ENCODE peak calls at places on chromosomes 11 and 22, in eight cellular contexts. K is lung, H is H9, I is tibial nerve, P is psoas muscle, Y is spleen, Z is AG09319, X is astrocyte of the cerebellum. E is an unnamed sample.
A peak's percentile ranks its signal among the peaks of the same experiment; 100 is the strongest.

GRCh38 chr11:66884443-66884842 is 27.6 kb downstream of the LRFN4 start:
- DNase-seq in K (no peak), H (no peak), I (no peak), P (no peak), Y (no peak), Z (no peak), X (no peak), E (no peak)

GRCh38 chr11:17386331-17387084 is 2.0 kb downstream of the KCNJ11 start:
- DNase-seq in K (peak; percentile 58), H (peak; percentile 75), I (no peak), P (peak; percentile 91), Y (peak; percentile 78), Z (no peak), X (no peak), E (no peak)

GRCh38 chr11:10727259-10727851 is 23.7 kb upstream of the CTR9 start:
- DNase-seq in K (no peak), H (no peak), I (no peak), P (no peak), Y (no peak), Z (no peak), X (no peak), E (no peak)

GRCh38 chr11:115498354-115498753 is 5.9 kb downstream of the CADM1 start:
- DNase-seq in K (no peak), H (no peak), I (no peak), P (no peak), Y (no peak), Z (no peak), X (no peak), E (no peak)

GRCh38 chr11:33747969-33748368 is 11.7 kb upstream of the CD59 start:
- DNase-seq in K (no peak), H (no peak), I (no peak), P (no peak), Y (no peak), Z (no peak), X (peak; percentile 55), E (no peak)

GRCh38 chr11:69373251-69373635 is 79.3 kb downstream of the MYEOV start:
- DNase-seq in K (no peak), H (peak; percentile 8), I (no peak), P (no peak), Y (no peak), Z (no peak), X (no peak), E (peak; percentile 1)

GRCh38 chr22:31477329-31477728 is 12.3 kb downstream of the EIF4ENIF1 start:
- DNase-seq in K (no peak), H (no peak), I (no peak), P (no peak), Y (no peak), Z (no peak), X (no peak), E (no peak)

GRCh38 chr11:126834149-126834548 is 166.4 kb downstream of the KIRREL3 start:
- DNase-seq in K (no peak), H (no peak), I (peak; percentile 23), P (no peak), Y (no peak), Z (peak; percentile 76), X (peak; percentile 79), E (no peak)

GRCh38 chr22:50306753-50307749 is at the start of gene PLXNB2:
- DNase-seq in K (peak; percentile 80), H (peak; percentile 65), I (peak; percentile 60), P (peak; percentile 88), Y (no peak), Z (peak; percentile 61), X (peak; percentile 39), E (no peak)

DNA sequence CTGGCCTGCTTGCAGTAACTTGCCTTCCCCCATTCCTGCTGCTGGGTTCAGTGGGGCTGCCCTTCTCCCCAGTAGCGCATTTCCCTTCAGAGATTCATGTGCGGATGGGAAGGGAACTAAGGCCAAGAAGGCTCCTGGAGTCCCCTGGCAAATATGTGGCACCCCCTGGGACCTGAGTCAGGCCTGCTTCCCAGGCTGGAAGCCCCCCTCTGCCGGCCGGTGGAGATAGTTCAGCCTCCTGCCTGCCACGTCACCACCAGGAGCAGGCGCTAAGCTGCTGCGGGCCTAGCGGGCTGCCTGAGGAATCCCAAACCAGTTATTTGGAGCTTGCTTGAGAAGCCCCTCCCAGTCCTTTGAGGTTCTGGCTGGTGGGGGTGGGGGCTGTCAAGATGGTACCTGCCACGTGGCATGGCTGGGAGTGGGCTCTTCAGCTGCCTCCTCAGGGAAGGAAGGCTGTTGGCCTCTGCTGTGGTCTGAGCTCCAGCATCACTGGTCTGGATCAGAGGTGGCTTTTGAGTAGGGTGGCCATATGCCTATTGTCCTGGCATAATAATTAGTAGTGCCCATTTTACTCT is 2.0 kb downstream of the SERPINH1 start:
- DNase-seq in K (no peak), H (peak; percentile 94), I (peak; percentile 39), P (peak; percentile 80), Y (no peak), Z (no peak), X (peak; percentile 65), E (no peak)
- TF ChIP-seq CTCF in K (no peak), H (peak; percentile 70), I (peak; percentile 47), P (peak; percentile 38), Y (peak; percentile 49), Z (peak; percentile 67), X (peak; percentile 73), E (no peak)

DNA sequence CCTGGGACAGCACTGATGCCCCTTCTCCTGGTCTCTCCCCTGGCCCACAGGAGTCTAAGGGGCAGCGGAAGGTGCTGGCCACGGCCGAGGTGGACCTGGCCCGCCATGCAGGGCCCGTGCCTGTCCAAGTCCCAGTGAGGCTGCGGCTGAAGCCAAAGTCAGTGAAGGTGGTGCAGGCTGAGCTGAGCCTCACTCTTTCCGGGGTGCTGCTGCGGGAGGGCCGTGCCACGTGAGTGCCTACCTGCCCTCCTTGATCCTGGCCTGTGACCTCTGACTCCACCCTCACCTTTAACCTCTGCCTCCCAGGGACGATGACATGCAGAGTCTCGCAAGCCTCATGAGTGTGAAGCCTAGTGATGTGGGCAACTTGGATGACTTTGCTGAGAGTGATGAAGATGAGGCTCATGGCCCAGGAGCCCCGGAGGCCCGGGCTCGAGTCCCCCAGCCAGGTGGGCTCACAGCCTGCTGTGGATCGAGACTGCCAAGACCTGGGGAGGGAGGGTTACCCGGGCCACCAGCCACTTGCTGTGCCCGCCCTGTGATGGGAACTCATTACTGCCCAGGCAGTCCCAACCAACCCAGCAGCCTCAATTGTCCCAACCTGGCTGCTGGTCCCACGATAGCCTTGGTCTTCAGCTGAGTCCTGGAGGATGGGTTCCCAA is 4.3 kb downstream of the EHBP1L1 start:
- DNase-seq in K (no peak), H (no peak), I (no peak), P (no peak), Y (no peak), Z (no peak), X (no peak), E (no peak)
- TF ChIP-seq CTCF in K (no peak), H (no peak), I (no peak), P (no peak), Y (no peak), Z (no peak), X (no peak), E (no peak)

DNA sequence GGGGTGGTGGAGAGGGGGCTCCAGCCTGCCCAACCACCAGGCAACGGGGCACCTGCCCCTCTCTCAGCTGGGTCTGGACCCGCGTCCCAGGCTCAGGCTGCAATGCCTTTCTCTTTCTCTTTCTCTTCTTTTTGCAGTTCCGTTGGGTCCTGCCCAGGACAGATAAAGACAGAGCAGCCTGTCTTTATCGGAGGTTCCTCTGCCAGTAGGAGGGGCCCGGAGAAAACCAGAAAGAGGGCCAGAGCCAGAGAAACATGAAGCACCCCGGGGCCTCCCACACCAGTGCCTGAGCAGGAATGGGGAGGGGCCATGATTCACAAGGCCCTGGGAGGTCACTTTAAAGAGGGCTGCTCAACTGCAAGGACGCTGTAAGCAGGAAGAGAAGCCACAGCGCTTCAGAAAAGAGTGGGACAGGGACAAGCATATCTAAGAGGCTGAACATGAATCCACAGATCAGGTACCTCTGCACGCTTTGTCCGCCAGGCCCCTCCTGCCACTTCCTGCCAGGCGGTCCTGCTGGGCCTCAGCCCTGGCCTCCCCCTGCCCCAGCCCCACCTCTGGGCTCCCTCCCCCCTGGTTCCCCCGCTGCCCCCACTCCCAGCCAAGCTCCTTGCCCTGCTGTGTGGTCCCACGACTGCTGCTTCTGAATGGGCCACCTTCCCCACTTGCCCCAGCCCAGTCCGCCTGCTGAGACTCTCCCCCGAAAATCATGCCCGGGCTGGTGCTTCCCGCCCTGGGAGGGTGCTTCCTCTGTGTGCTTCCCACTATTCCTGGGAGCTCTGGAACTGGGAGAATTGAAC is at the start of gene APOBEC3C:
- DNase-seq in K (peak; percentile 73), H (peak; percentile 71), I (peak; percentile 83), P (peak; percentile 75), Y (peak; percentile 91), Z (peak; percentile 76), X (peak; percentile 55), E (peak; percentile 66)
- TF ChIP-seq CTCF in K (no peak), H (peak; percentile 14), I (no peak), P (no peak), Y (peak; percentile 36), Z (peak; percentile 3), X (no peak), E (no peak)

GRCh38 chr22:25777870-25778269 is 35.9 kb downstream of the MYO18B start:
- DNase-seq in K (no peak), H (no peak), I (peak; percentile 17), P (peak; percentile 35), Y (no peak), Z (no peak), X (peak; percentile 29), E (no peak)
- TF ChIP-seq CTCF in K (no peak), H (peak; percentile 37), I (no peak), P (peak; percentile 14), Y (peak; percentile 18), Z (peak; percentile 38), X (peak; percentile 54), E (no peak)

GRCh38 chr11:597166-597725 is 18.5 kb downstream of the IRF7 start:
- DNase-seq in K (no peak), H (peak; percentile 69), I (no peak), P (no peak), Y (no peak), Z (no peak), X (no peak), E (no peak)
- TF ChIP-seq CTCF in K (no peak), H (peak; percentile 62), I (no peak), P (no peak), Y (no peak), Z (no peak), X (no peak), E (no peak)

DNA sequence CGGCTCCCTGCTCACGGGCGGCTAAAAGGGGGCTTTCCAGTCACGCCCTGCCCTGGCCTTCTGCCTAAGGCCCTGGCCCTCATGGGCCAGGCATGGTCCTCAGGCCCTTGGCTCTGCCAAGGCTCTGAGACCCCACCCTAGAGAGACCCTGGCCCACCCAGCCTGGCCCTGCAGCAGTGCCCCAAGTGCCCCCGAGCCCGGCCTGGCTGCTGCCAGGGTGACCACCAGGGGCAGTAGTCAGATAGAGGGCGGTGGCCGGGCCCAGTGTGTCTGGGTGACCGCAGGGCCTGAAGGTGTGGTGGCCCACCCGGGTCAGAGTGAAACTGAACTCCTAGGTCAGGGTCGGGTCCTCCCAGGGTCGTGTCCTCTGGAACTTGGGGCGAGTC is 29.4 kb upstream of the CCDC188 start:
- DNase-seq in K (no peak), H (no peak), I (no peak), P (no peak), Y (no peak), Z (no peak), X (no peak), E (no peak)
- TF ChIP-seq CTCF in K (no peak), H (peak; percentile 60), I (no peak), P (no peak), Y (no peak), Z (no peak), X (peak; percentile 40), E (no peak)

GRCh38 chr22:45263790-45264269 is 20.9 kb upstream of the UPK3A start:
- DNase-seq in K (peak; percentile 68), H (peak; percentile 84), I (peak; percentile 71), P (peak; percentile 88), Y (peak; percentile 85), Z (peak; percentile 72), X (no peak), E (no peak)
- TF ChIP-seq CTCF in K (peak; percentile 61), H (peak; percentile 79), I (peak; percentile 65), P (peak; percentile 62), Y (peak; percentile 74), Z (peak; percentile 86), X (peak; percentile 86), E (no peak)